ENCODE peak calls at places on chromosome 1, in ten cellular contexts. M is CD8-positive, alpha-beta T cell; X is NB4; F is MCF 10A; V is neural progenitor cell; Z is DND-41; E is endothelial cell; H is lower lobe of right lung; O is heart right ventricle; P is fibroblast of lung. Q is an unnamed sample.

GRCh38 chr1:235090406-235091069 is 38.1 kb downstream of the TOMM20 start:
- DNase-seq in X (no peak), H (no peak), E (peak; percentile 34), F (no peak), V (peak; percentile 89), O (no peak), M (no peak), P (peak; percentile 80), Z (no peak), Q (no peak)

GRCh38 chr1:227318852-227319607 is 738 bp upstream of the CDC42BPA start:
- DNase-seq in P (peak; percentile 67), F (peak; percentile 29), O (peak; percentile 45), H (no peak), V (peak; percentile 81), M (peak; percentile 7), X (peak; percentile 22), Z (no peak), E (peak; percentile 40), Q (no peak)

GRCh38 chr1:218394416-218394815 is 49.3 kb downstream of the TGFB2 start:
- DNase-seq in X (no peak), Z (no peak), V (no peak), P (peak; percentile 40), F (no peak), H (no peak), E (no peak), M (no peak), O (no peak), Q (no peak)

GRCh38 chr1:173403996-173404395 is 73.1 kb upstream of the PRDX6 start:
- DNase-seq in E (no peak), X (no peak), M (no peak), Z (no peak), V (no peak), F (no peak), P (no peak), O (no peak), H (no peak), Q (no peak)

GRCh38 chr1:185311589-185312225 is 5.3 kb downstream of the IVNS1ABP start:
- DNase-seq in O (no peak), M (no peak), E (no peak), Z (no peak), H (no peak), P (no peak), X (no peak), F (no peak), V (no peak), Q (no peak)

GRCh38 chr1:65027699-65028358 is 61.5 kb upstream of the JAK1 start:
- DNase-seq in V (no peak), X (no peak), H (peak; percentile 73), M (no peak), F (peak; percentile 65), Z (no peak), O (peak; percentile 47), E (no peak), P (peak; percentile 17), Q (no peak)

GRCh38 chr1:87595384-87595781 is 266.7 kb downstream of the LMO4 start:
- DNase-seq in V (no peak), E (no peak), X (no peak), H (no peak), M (no peak), F (no peak), O (no peak), P (no peak), Z (no peak), Q (no peak)

GRCh38 chr1:182809414-182809957 is 19.9 kb downstream of the NPL start:
- DNase-seq in X (no peak), O (no peak), Z (no peak), E (no peak), M (no peak), F (peak; percentile 44), V (no peak), P (no peak), H (no peak), Q (no peak)

GRCh38 chr1:228022571-228023293 is 15.9 kb downstream of the WNT3A start:
- DNase-seq in O (no peak), M (no peak), V (no peak), Z (no peak), P (no peak), X (no peak), E (no peak), F (no peak), H (peak; percentile 32), Q (no peak)

GRCh38 chr1:23167353-23168078 is 1.1 kb downstream of the LUZP1 start:
- DNase-seq in M (peak; percentile 41), V (peak; percentile 94), Z (peak; percentile 61), E (peak; percentile 45), H (peak; percentile 68), O (peak; percentile 37), F (peak; percentile 80), X (peak; percentile 75), P (peak; percentile 71), Q (no peak)

GRCh38 chr1:23169219-23169575 is 541 bp upstream of the LUZP1 start:
- DNase-seq in V (no peak), X (no peak), E (no peak), F (no peak), O (no peak), H (no peak), M (no peak), Z (no peak), P (no peak), Q (no peak)

GRCh38 chr1:23168079-23168461 is 586 bp downstream of the LUZP1 start:
- DNase-seq in Z (peak; percentile 59), F (no peak), M (peak; percentile 18), V (no peak), H (peak; percentile 57), E (peak; percentile 47), P (no peak), X (peak; percentile 59), O (peak; percentile 31), Q (no peak)

GRCh38 chr1:23168462-23169218 is at the start of gene LUZP1:
- DNase-seq in Z (peak; percentile 77), F (peak; percentile 90), X (peak; percentile 86), H (peak; percentile 90), O (peak; percentile 91), E (peak; percentile 90), V (peak; percentile 94), P (peak; percentile 73), M (peak; percentile 91), Q (no peak)

GRCh38 chr1:23166854-23167253 is 1.8 kb downstream of the LUZP1 start:
- DNase-seq in V (no peak), H (no peak), Z (no peak), X (no peak), E (no peak), F (no peak), P (no peak), M (no peak), O (no peak), Q (no peak)
- TF ChIP-seq CTCF in V (no peak), H (no peak), Z (no peak), X (no peak), E (peak; percentile 13), F (no peak), P (no peak), M (no peak), O (no peak), Q (no peak)

GRCh38 chr1:145997156-145998023 is 1.0 kb upstream of the TXNIP start:
- DNase-seq in V (no peak), X (peak; percentile 87), F (peak; percentile 54), M (peak; percentile 58), E (no peak), P (peak; percentile 38), H (peak; percentile 71), Z (peak; percentile 82), O (no peak), Q (no peak)
- TF ChIP-seq CTCF in V (no peak), X (no peak), F (no peak), M (no peak), E (no peak), P (peak; percentile 15), H (no peak), Z (no peak), O (peak; percentile 12), Q (peak; percentile 12)

DNA sequence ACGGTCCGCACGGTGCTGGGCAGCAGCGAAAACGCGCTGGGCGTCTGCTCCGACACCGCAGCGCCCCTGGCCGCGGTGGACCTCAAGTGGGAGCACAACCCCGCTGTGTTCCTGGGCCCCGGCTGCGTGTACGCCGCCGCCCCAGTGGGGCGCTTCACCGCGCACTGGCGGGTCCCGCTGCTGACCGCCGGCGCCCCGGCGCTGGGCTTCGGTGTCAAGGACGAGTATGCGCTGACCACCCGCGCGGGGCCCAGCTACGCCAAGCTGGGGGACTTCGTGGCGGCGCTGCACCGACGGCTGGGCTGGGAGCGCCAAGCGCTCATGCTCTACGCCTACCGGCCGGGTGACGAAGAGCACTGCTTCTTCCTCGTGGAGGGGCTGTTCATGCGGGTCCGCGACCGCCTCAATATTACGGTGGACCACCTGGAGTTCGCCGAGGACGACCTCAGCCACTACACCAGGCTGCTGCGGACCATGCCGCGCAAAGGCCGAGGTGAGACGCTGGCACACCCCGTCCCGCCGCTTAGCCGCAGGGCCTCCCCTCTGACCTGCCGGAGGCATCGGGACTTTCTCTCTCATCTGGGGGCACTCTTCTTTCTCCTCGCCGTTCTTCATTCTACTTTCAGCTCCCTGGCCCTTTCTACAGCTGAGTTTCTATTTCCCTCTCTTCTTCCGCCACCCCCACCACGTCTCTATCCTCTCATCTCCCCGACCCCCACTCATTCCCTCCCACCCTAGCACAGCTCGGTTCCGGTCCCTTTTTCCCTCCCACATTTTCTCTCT is 1.0 kb downstream of the NPR1 start:
- DNase-seq in Z (no peak), X (no peak), O (no peak), F (no peak), E (peak; percentile 43), M (peak; percentile 28), V (peak; percentile 70), P (no peak), H (peak; percentile 52), Q (no peak)
- TF ChIP-seq CTCF in Z (no peak), X (no peak), O (peak; percentile 18), F (no peak), E (peak; percentile 19), M (peak; percentile 44), V (peak; percentile 35), P (no peak), H (peak; percentile 26), Q (peak; percentile 11)

GRCh38 chr1:58035523-58035922 is 511.0 kb downstream of the OMA1 start:
- DNase-seq in E (peak; percentile 14), H (no peak), P (no peak), V (peak; percentile 64), O (no peak), M (no peak), F (peak; percentile 29), Z (no peak), X (peak; percentile 15), Q (no peak)
- TF ChIP-seq CTCF in E (no peak), H (no peak), P (no peak), V (peak; percentile 56), O (no peak), M (no peak), F (peak; percentile 12), Z (peak; percentile 28), X (no peak), Q (peak; percentile 48)

GRCh38 chr1:24186993-24187790 is at the start of gene IFNLR1:
- DNase-seq in E (peak; percentile 44), X (no peak), V (peak; percentile 82), F (no peak), O (peak; percentile 38), H (peak; percentile 83), Z (peak; percentile 10), M (peak; percentile 73), P (no peak), Q (no peak)
- TF ChIP-seq CTCF in E (no peak), X (no peak), V (no peak), F (no peak), O (no peak), H (no peak), Z (no peak), M (no peak), P (no peak), Q (no peak)

Q was measured in epithelial cell of proximal tubule.